ENCODE peak calls at places on chromosome 14, in four cellular contexts. B is H1, S is stomach, F is prostate gland. J is an unnamed sample.

GRCh38 chr14:45686771-45687170 is 433.8 kb upstream of the MIS18BP1 start:
- DNase-seq in S (no peak), F (no peak), B (no peak), J (no peak)

GRCh38 chr14:20848955-20849570 is 42.1 kb upstream of the RNASE3 start:
- DNase-seq in B (no peak), F (peak), S (peak), J (no peak)

GRCh38 chr14:24084439-24084838 is 9.7 kb upstream of the PCK2 start:
- DNase-seq in B (no peak), F (no peak), S (no peak), J (peak)

GRCh38 chr14:95316826-95317225 is 2.9 kb downstream of the CLMN start:
- DNase-seq in B (no peak), F (no peak), S (no peak), J (no peak)

GRCh38 chr14:95482967-95483842 is 33.2 kb downstream of the SYNE3 start:
- DNase-seq in F (no peak), S (peak), B (no peak), J (no peak)

GRCh38 chr14:103103461-103104388 is 9.2 kb downstream of the EXOC3L4 start:
- DNase-seq in F (peak), B (no peak), S (peak), J (no peak)

GRCh38 chr14:94036328-94037167 is 10.4 kb downstream of the OTUB2 start:
- DNase-seq in B (peak), F (peak), S (peak), J (peak)

GRCh38 chr14:49970474-49971147 is 77.7 kb downstream of the ARF6 start:
- DNase-seq in F (no peak), B (no peak), S (peak), J (no peak)

GRCh38 chr14:96817750-96818666 is 20.8 kb downstream of the VRK1 start:
- DNase-seq in S (no peak), F (no peak), B (no peak), J (no peak)

GRCh38 chr14:61898568-61898967 is 136.3 kb downstream of the SNAPC1 start:
- DNase-seq in F (no peak), B (no peak), S (no peak), J (no peak)

GRCh38 chr14:65101631-65102440 is 481 bp downstream of the MAX start:
- DNase-seq in F (no peak), B (no peak), S (peak), J (peak)

GRCh38 chr14:93737574-93737973 is 50.7 kb downstream of the PRIMA1 start:
- DNase-seq in F (no peak), S (no peak), B (no peak), J (no peak)

GRCh38 chr14:105860615-105861580 is 334.5 kb downstream of the TMEM121 start:
- DNase-seq in F (no peak), S (peak), B (no peak), J (peak)

GRCh38 chr14:65948302-65948701 is 535.8 kb downstream of the FUT8 start:
- DNase-seq in S (no peak), F (no peak), B (no peak), J (no peak)

GRCh38 chr14:23183076-23183475 is 384 bp downstream of the SLC7A8 start:
- DNase-seq in F (no peak), S (no peak), B (no peak), J (no peak)

GRCh38 chr14:96811265-96811664 is 14.1 kb downstream of the VRK1 start:
- DNase-seq in F (no peak), S (no peak), B (no peak), J (no peak)

GRCh38 chr14:95233702-95234241 is 76.4 kb upstream of the DICER1 start:
- DNase-seq in S (no peak), B (no peak), F (no peak), J (peak)

GRCh38 chr14:30194769-30195168 is 267.1 kb upstream of the PRKD1 start:
- DNase-seq in B (no peak), F (no peak), S (no peak), J (no peak)

DNA sequence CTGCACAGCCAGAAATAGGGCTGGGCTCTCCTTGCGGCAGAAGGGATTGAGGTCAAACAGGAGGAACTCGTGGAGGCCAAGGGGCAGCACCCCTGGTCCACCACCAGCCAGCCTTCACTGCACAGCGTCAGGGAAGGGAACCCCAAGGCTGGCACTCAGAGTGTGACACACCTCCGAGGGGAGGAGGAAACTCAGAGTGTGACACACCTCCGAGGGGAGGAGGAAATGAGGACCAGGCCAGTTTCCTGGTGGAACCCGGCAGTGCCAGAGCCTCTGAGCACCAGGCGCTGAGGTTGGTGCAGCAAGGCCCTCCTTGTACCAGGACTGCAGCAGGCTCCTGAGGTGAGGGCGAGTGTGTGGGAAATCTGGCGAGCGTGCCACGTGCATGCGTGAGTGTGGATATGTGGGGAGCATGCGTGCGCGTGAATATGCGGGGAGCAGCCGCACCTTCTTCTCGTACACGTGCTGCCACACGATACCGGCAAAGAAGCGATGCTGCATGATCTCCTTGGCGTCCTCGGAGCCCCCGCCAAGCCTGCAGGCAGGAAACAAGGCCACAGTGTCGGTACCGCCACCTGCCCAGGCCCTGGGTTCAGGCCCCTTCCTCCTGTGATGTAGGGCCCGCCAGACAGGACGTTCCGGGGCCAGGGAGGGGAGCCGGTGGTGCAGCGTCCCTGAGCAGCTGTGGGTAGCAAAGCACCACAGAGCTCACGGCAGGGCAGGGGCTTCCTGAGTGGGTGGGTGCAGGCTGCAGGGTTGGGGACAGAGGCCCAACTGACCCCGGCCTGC is 19.2 kb downstream of the SIVA1 start:
- DNase-seq in S (peak), F (no peak), B (no peak), J (no peak)
- TF ChIP-seq POLR2AphosphoS5 in S (peak), F (peak), B (no peak), J (peak)

DNA sequence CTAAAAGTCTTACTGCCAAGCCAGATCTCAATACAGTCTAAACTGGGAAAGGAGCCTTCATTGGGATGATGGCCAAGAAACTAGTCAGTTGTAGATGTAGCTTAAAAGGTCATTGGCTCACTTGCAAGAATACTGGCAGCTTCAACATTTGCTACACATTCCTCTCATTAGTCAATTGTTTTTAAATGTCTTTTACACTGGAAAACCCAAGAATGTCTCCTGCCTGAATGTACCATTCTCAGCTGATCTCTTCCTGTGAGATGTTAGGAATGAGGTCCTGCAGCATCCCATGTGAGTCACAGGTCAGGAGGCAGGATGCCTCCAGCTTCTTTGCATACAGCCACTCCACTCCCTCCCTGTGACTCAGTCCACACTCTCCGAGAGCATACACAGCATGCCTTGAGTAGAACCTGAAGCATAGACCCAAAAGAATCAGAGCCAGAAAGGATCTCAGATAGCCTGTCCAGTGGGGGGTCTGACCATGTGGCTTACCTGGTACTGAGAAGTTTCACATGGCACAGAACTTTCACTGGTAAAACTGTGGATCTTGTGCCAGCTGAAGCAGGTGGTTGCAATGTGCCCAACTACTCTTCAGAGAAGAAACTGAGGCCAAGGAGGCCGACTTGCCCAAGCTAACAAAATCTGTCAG is 56.0 kb upstream of the HECTD1 start:
- DNase-seq in F (no peak), S (peak), B (peak), J (no peak)
- TF ChIP-seq POLR2AphosphoS5 in F (no peak), S (peak), B (no peak), J (no peak)

GRCh38 chr14:38693423-38693822 is 409.6 kb downstream of the SEC23A start:
- DNase-seq in F (no peak), B (no peak), S (no peak), J (no peak)

DNA sequence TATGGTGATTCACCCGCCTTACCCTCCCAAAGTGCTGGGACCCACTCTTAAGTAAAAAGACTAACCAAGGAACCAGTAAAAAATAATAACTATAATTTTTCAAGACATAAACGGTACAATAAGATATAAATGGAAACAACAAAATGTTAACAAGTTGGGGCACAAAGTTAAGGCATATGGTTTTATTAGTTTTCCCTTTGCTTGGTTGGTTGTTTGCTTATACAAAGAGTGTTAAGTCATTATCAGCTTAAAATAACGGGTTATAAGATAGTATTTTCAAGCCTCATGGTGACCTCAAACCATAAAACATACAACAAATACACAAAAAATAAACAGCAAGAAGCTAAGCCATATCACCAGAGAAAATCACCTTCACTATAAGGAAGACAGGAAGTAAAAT is 406.1 kb downstream of the SEC23A start:
- DNase-seq in F (no peak), S (no peak), B (no peak), J (no peak)
- TF ChIP-seq POLR2AphosphoS5 in F (no peak), S (no peak), B (no peak), J (no peak)

GRCh38 chr14:100281286-100282082 is 24.8 kb downstream of the SLC25A29 start:
- DNase-seq in B (no peak), S (peak), F (no peak), J (no peak)

GRCh38 chr14:100279563-100279962 is 26.7 kb downstream of the SLC25A29 start:
- DNase-seq in B (no peak), F (no peak), S (no peak), J (no peak)

GRCh38 chr14:100279133-100279532 is 27.1 kb downstream of the SLC25A29 start:
- DNase-seq in S (no peak), F (no peak), B (no peak), J (no peak)

GRCh38 chr14:100282083-100282350 is 24.2 kb downstream of the SLC25A29 start:
- DNase-seq in B (no peak), S (no peak), F (no peak), J (no peak)

GRCh38 chr14:100278702-100279101 is 27.5 kb downstream of the SLC25A29 start:
- DNase-seq in F (peak), B (no peak), S (no peak), J (no peak)
- TF ChIP-seq POLR2AphosphoS5 in F (no peak), B (no peak), S (no peak), J (peak)

DNA sequence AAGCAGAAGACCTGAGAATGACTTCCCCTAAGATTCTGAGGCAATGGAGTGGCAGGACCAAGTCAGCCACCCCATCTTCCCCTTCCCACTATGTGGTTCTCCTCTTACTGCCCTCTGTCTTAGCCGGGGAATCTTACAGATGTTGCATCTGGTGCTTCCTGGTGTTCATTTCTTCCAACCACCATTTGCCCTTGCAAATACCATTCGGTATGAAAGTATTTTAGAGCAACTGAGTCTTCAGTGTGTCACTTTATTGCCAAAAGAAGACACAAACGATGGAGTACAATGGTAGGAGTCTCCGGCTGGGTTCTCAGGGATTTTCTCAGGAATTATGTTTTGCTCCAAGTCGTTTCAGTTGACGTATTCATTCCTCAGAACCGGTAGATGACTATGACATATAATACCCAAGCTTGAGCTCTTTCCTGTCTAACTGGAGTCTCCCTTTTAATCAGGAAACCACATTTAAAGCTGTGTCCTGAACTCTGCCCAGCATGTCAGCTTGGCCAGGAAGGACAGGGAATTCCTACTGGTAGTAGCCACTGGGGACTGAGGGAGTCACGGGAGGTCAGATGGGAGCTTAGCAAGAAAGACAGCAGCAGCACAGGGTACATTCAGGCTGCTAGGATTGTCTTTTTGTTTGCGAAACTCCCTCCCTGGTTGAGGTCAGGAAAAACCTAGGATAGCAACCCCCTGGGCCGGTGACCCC is 87.0 kb downstream of the SAMD4A start:
- DNase-seq in B (no peak), F (no peak), S (no peak), J (peak)
- TF ChIP-seq POLR2AphosphoS5 in B (no peak), F (peak), S (peak), J (peak)

GRCh38 chr14:90943367-90943766 is 117.1 kb downstream of the RPS6KA5 start:
- DNase-seq in F (no peak), B (no peak), S (no peak), J (no peak)
- TF ChIP-seq POLR2AphosphoS5 in F (no peak), B (no peak), S (no peak), J (no peak)

GRCh38 chr14:68232643-68233055 is 413.1 kb downstream of the RAD51B start:
- DNase-seq in S (peak), F (peak), B (no peak), J (no peak)
- TF ChIP-seq POLR2AphosphoS5 in S (peak), F (peak), B (no peak), J (no peak)

GRCh38 chr14:67957925-67958324 is 138.3 kb downstream of the RAD51B start:
- DNase-seq in F (no peak), S (no peak), B (no peak), J (no peak)
- TF ChIP-seq POLR2AphosphoS5 in F (no peak), S (no peak), B (no peak), J (no peak)

DNA sequence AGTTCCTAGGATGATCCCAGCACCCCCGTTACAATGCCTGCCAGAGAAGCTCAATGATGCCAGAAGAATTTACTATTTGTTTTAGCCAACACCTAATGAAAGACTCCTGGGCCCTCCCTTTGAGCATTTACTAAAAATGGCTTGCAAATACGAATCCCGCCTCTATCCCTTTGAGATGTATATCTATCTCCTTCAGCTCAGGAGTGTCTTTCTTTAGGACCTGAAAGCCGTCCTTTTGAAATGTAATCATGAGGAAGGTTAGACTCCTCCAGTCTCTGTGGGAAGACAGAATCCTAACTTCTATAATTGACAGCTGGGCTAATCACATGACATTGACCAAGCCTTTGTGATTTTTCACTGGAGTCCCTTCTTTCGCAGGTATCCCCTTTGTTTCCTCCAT is 19.2 kb upstream of the DYNC1H1 start:
- DNase-seq in F (no peak), S (no peak), B (peak), J (no peak)
- TF ChIP-seq POLR2AphosphoS5 in F (no peak), S (no peak), B (peak), J (no peak)